ENCODE peak calls at places on chromosome 11, in ten cellular contexts. One of them, this sample, is unnamed. For H3K4me1, the result is how much of the 10 kb centered on the place peaks cover.

GRCh38 chr11:72975778-72976520 is 161.7 kb downstream of the ATG16L2 start:
- DNase-seq in A549: no peak
- DNase-seq in CD8-positive, alpha-beta memory T cell: no peak
- DNase-seq in right lobe of liver: no peak
- DNase-seq in kidney: no peak
- DNase-seq in adipocyte: peak
- DNase-seq in mucosa of descending colon: no peak
- DNase-seq in heart left ventricle: no peak
- DNase-seq in GM23248: peak
- DNase-seq in aorta: no peak
- DNase-seq in this sample: no peak

GRCh38 chr11:44968510-44968909 is 17.8 kb upstream of the TP53I11 start:
- DNase-seq in A549: no peak
- DNase-seq in CD8-positive, alpha-beta memory T cell: no peak
- DNase-seq in right lobe of liver: no peak
- DNase-seq in kidney: no peak
- DNase-seq in adipocyte: no peak
- DNase-seq in mucosa of descending colon: no peak
- DNase-seq in heart left ventricle: no peak
- DNase-seq in GM23248: no peak
- DNase-seq in aorta: no peak
- DNase-seq in this sample: no peak

GRCh38 chr11:66852466-66853241 is 4.2 kb upstream of the LRFN4 start:
- DNase-seq in A549: no peak
- DNase-seq in CD8-positive, alpha-beta memory T cell: peak
- DNase-seq in right lobe of liver: no peak
- DNase-seq in kidney: peak
- DNase-seq in adipocyte: no peak
- DNase-seq in mucosa of descending colon: peak
- DNase-seq in heart left ventricle: no peak
- DNase-seq in GM23248: no peak
- DNase-seq in aorta: peak
- DNase-seq in this sample: no peak

GRCh38 chr11:73121692-73122091 is 20.4 kb downstream of the FCHSD2 start:
- DNase-seq in A549: no peak
- DNase-seq in CD8-positive, alpha-beta memory T cell: no peak
- DNase-seq in right lobe of liver: no peak
- DNase-seq in kidney: no peak
- DNase-seq in adipocyte: peak
- DNase-seq in mucosa of descending colon: no peak
- DNase-seq in heart left ventricle: no peak
- DNase-seq in GM23248: no peak
- DNase-seq in aorta: no peak
- DNase-seq in this sample: no peak

GRCh38 chr11:103234974-103235373 is 125.7 kb downstream of the DYNC2H1 start:
- DNase-seq in A549: no peak
- DNase-seq in CD8-positive, alpha-beta memory T cell: no peak
- DNase-seq in right lobe of liver: no peak
- DNase-seq in kidney: no peak
- DNase-seq in adipocyte: peak
- DNase-seq in mucosa of descending colon: no peak
- DNase-seq in heart left ventricle: no peak
- DNase-seq in GM23248: peak
- DNase-seq in aorta: no peak
- DNase-seq in this sample: no peak

GRCh38 chr11:131246156-131246555 is 124.3 kb upstream of the NTM start:
- DNase-seq in A549: no peak
- DNase-seq in CD8-positive, alpha-beta memory T cell: no peak
- DNase-seq in right lobe of liver: no peak
- DNase-seq in kidney: no peak
- DNase-seq in adipocyte: no peak
- DNase-seq in mucosa of descending colon: no peak
- DNase-seq in heart left ventricle: no peak
- DNase-seq in GM23248: no peak
- DNase-seq in aorta: no peak
- DNase-seq in this sample: no peak

GRCh38 chr11:64358907-64359711 is at the start of gene RPS6KA4:
- DNase-seq in A549: peak
- DNase-seq in CD8-positive, alpha-beta memory T cell: peak
- DNase-seq in right lobe of liver: peak
- DNase-seq in kidney: peak
- DNase-seq in adipocyte: peak
- DNase-seq in mucosa of descending colon: peak
- DNase-seq in heart left ventricle: peak
- DNase-seq in GM23248: peak
- DNase-seq in aorta: peak
- DNase-seq in this sample: peak

GRCh38 chr11:102452461-102453285 is at the start of gene TMEM123:
- DNase-seq in A549: peak
- DNase-seq in CD8-positive, alpha-beta memory T cell: peak
- DNase-seq in right lobe of liver: peak
- DNase-seq in kidney: peak
- DNase-seq in adipocyte: peak
- DNase-seq in mucosa of descending colon: peak
- DNase-seq in heart left ventricle: peak
- DNase-seq in GM23248: peak
- DNase-seq in aorta: peak
- DNase-seq in this sample: peak

DNA sequence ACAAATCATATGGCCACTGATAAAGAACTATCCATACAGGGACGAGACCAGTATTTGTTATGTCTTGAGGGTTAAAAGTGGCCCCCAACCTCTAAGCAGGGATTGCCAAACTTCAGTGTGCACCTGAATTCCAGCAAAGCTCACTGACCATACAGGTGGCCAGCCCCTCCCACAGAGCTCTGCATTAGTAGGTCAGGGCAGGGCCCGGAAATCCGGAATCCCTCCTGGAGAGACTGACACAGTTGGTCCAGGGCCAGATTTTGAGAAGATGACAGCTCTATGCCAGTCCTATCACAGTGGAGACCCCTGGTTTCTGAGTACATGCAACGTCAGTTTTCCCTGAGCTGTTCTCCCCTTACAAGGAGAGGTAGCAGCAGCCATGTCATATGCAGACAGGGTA is 20.8 kb downstream of the VPS37C start:
- DNase-seq in A549: no peak
- DNase-seq in CD8-positive, alpha-beta memory T cell: no peak
- DNase-seq in right lobe of liver: no peak
- DNase-seq in kidney: no peak
- DNase-seq in adipocyte: no peak
- DNase-seq in mucosa of descending colon: no peak
- DNase-seq in heart left ventricle: peak
- DNase-seq in GM23248: no peak
- DNase-seq in aorta: peak
- DNase-seq in this sample: no peak
- H3K4me1 ChIP-seq in A549: under half
- H3K4me1 ChIP-seq in CD8-positive, alpha-beta memory T cell: under half
- H3K4me1 ChIP-seq in right lobe of liver: under half
- H3K4me1 ChIP-seq in kidney: under half
- H3K4me1 ChIP-seq in adipocyte: under half
- H3K4me1 ChIP-seq in mucosa of descending colon: under half
- H3K4me1 ChIP-seq in heart left ventricle: under half
- H3K4me1 ChIP-seq in GM23248: under half
- H3K4me1 ChIP-seq in aorta: under half
- H3K4me1 ChIP-seq in this sample: under half

DNA sequence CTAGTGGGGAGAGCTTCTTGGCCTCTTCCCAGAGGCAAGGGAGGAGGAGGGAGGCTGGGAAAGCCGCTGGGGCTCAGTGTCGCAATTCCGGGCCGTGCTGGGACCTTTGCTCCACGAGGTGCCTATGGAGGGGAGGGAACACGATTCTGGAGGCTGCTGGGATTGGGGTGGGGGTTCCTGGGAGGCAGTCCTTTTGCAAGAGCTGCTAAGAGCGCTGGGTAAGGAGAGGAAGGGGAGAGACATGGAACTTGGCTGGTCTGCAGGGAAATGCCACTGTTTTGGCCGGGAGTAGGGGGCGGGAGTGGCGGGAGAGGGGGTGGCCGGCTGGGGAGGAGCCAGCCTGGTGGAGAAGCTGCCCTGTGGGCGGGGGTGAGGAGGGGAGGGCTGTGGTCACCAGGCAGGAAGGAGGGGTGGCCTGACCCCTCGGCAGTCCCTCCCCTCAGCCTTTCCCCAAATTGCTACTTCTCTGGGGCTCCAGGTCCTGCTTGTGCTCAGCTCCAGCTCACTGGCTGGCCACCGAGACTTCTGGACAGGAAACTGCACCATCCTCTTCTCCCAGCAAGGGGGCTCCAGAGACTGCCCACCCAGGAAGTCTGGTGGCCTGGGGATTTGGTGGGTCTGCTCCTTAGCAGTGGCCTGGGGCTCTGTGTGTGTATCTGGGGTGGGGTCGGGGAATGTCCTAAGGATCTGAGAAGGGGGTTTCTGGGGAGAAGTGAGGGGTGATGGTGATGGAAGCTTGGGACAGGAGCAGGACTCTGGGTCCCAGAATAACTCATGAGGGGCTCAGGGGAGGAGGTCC is at the start of gene NR1H3:
- DNase-seq in A549: peak
- DNase-seq in CD8-positive, alpha-beta memory T cell: peak
- DNase-seq in right lobe of liver: peak
- DNase-seq in kidney: peak
- DNase-seq in adipocyte: peak
- DNase-seq in mucosa of descending colon: peak
- DNase-seq in heart left ventricle: peak
- DNase-seq in GM23248: peak
- DNase-seq in aorta: peak
- DNase-seq in this sample: peak
- H3K4me1 ChIP-seq in A549: half or more
- H3K4me1 ChIP-seq in CD8-positive, alpha-beta memory T cell: under half
- H3K4me1 ChIP-seq in right lobe of liver: under half
- H3K4me1 ChIP-seq in kidney: under half
- H3K4me1 ChIP-seq in adipocyte: half or more
- H3K4me1 ChIP-seq in mucosa of descending colon: under half
- H3K4me1 ChIP-seq in heart left ventricle: under half
- H3K4me1 ChIP-seq in GM23248: under half
- H3K4me1 ChIP-seq in aorta: under half
- H3K4me1 ChIP-seq in this sample: under half

GRCh38 chr11:95708681-95709080 is 80.9 kb downstream of the FAM76B start:
- DNase-seq in A549: no peak
- DNase-seq in CD8-positive, alpha-beta memory T cell: no peak
- DNase-seq in right lobe of liver: no peak
- DNase-seq in kidney: no peak
- DNase-seq in adipocyte: no peak
- DNase-seq in mucosa of descending colon: no peak
- DNase-seq in heart left ventricle: no peak
- DNase-seq in GM23248: no peak
- DNase-seq in aorta: no peak
- DNase-seq in this sample: no peak

GRCh38 chr11:95706974-95707387 is 82.6 kb downstream of the FAM76B start:
- DNase-seq in A549: no peak
- DNase-seq in CD8-positive, alpha-beta memory T cell: no peak
- DNase-seq in right lobe of liver: no peak
- DNase-seq in kidney: no peak
- DNase-seq in adipocyte: no peak
- DNase-seq in mucosa of descending colon: no peak
- DNase-seq in heart left ventricle: no peak
- DNase-seq in GM23248: no peak
- DNase-seq in aorta: no peak
- DNase-seq in this sample: no peak

GRCh38 chr11:95705485-95706124 is 84.0 kb downstream of the FAM76B start:
- DNase-seq in A549: peak
- DNase-seq in CD8-positive, alpha-beta memory T cell: peak
- DNase-seq in right lobe of liver: peak
- DNase-seq in kidney: peak
- DNase-seq in adipocyte: peak
- DNase-seq in mucosa of descending colon: peak
- DNase-seq in heart left ventricle: peak
- DNase-seq in GM23248: peak
- DNase-seq in aorta: peak
- DNase-seq in this sample: peak

GRCh38 chr11:95703059-95703458 is 86.5 kb downstream of the FAM76B start:
- DNase-seq in A549: no peak
- DNase-seq in CD8-positive, alpha-beta memory T cell: no peak
- DNase-seq in right lobe of liver: no peak
- DNase-seq in kidney: no peak
- DNase-seq in adipocyte: no peak
- DNase-seq in mucosa of descending colon: no peak
- DNase-seq in heart left ventricle: no peak
- DNase-seq in GM23248: no peak
- DNase-seq in aorta: no peak
- DNase-seq in this sample: no peak

GRCh38 chr11:95704865-95705264 is 84.7 kb downstream of the FAM76B start:
- DNase-seq in A549: no peak
- DNase-seq in CD8-positive, alpha-beta memory T cell: no peak
- DNase-seq in right lobe of liver: no peak
- DNase-seq in kidney: no peak
- DNase-seq in adipocyte: no peak
- DNase-seq in mucosa of descending colon: no peak
- DNase-seq in heart left ventricle: no peak
- DNase-seq in GM23248: no peak
- DNase-seq in aorta: no peak
- DNase-seq in this sample: no peak
- H3K4me1 ChIP-seq in A549: under half
- H3K4me1 ChIP-seq in CD8-positive, alpha-beta memory T cell: half or more
- H3K4me1 ChIP-seq in right lobe of liver: under half
- H3K4me1 ChIP-seq in kidney: under half
- H3K4me1 ChIP-seq in adipocyte: under half
- H3K4me1 ChIP-seq in mucosa of descending colon: under half
- H3K4me1 ChIP-seq in heart left ventricle: under half
- H3K4me1 ChIP-seq in GM23248: under half
- H3K4me1 ChIP-seq in aorta: under half
- H3K4me1 ChIP-seq in this sample: under half

GRCh38 chr11:65488273-65489058 is 10.4 kb upstream of the MALAT1 start:
- DNase-seq in A549: no peak
- DNase-seq in CD8-positive, alpha-beta memory T cell: no peak
- DNase-seq in right lobe of liver: no peak
- DNase-seq in kidney: peak
- DNase-seq in adipocyte: peak
- DNase-seq in mucosa of descending colon: peak
- DNase-seq in heart left ventricle: no peak
- DNase-seq in GM23248: peak
- DNase-seq in aorta: peak
- DNase-seq in this sample: peak

GRCh38 chr11:65489061-65489705 is 9.7 kb upstream of the MALAT1 start:
- DNase-seq in A549: no peak
- DNase-seq in CD8-positive, alpha-beta memory T cell: no peak
- DNase-seq in right lobe of liver: peak
- DNase-seq in kidney: peak
- DNase-seq in adipocyte: peak
- DNase-seq in mucosa of descending colon: peak
- DNase-seq in heart left ventricle: peak
- DNase-seq in GM23248: peak
- DNase-seq in aorta: peak
- DNase-seq in this sample: peak

GRCh38 chr11:65487467-65488272 is 11.2 kb upstream of the MALAT1 start:
- DNase-seq in A549: peak
- DNase-seq in CD8-positive, alpha-beta memory T cell: no peak
- DNase-seq in right lobe of liver: peak
- DNase-seq in kidney: peak
- DNase-seq in adipocyte: peak
- DNase-seq in mucosa of descending colon: peak
- DNase-seq in heart left ventricle: peak
- DNase-seq in GM23248: peak
- DNase-seq in aorta: peak
- DNase-seq in this sample: peak

GRCh38 chr11:65485820-65486219 is 13.0 kb upstream of the MALAT1 start:
- DNase-seq in A549: no peak
- DNase-seq in CD8-positive, alpha-beta memory T cell: no peak
- DNase-seq in right lobe of liver: no peak
- DNase-seq in kidney: no peak
- DNase-seq in adipocyte: peak
- DNase-seq in mucosa of descending colon: no peak
- DNase-seq in heart left ventricle: no peak
- DNase-seq in GM23248: peak
- DNase-seq in aorta: no peak
- DNase-seq in this sample: no peak

GRCh38 chr11:65486570-65487466 is 12.0 kb upstream of the MALAT1 start:
- DNase-seq in A549: no peak
- DNase-seq in CD8-positive, alpha-beta memory T cell: no peak
- DNase-seq in right lobe of liver: no peak
- DNase-seq in kidney: peak
- DNase-seq in adipocyte: no peak
- DNase-seq in mucosa of descending colon: no peak
- DNase-seq in heart left ventricle: no peak
- DNase-seq in GM23248: no peak
- DNase-seq in aorta: peak
- DNase-seq in this sample: peak
- H3K4me1 ChIP-seq in A549: half or more
- H3K4me1 ChIP-seq in CD8-positive, alpha-beta memory T cell: under half
- H3K4me1 ChIP-seq in right lobe of liver: under half
- H3K4me1 ChIP-seq in kidney: half or more
- H3K4me1 ChIP-seq in adipocyte: half or more
- H3K4me1 ChIP-seq in mucosa of descending colon: half or more
- H3K4me1 ChIP-seq in heart left ventricle: half or more
- H3K4me1 ChIP-seq in GM23248: half or more
- H3K4me1 ChIP-seq in aorta: under half
- H3K4me1 ChIP-seq in this sample: half or more

This sample was measured in hepatocyte.